ENCODE peak calls at places on chromosomes 16 and 17, in six cellular contexts. Y is K562, V is SK-N-SH, R is H1, T is GM12878, O is HepG2. H is an unnamed sample.

GRCh38 chr17:76534831-76535732 is 2.4 kb downstream of the CYGB start:
- DNase-seq in V (peak), Y (no peak), T (no peak), R (peak), O (no peak), H (no peak)

GRCh38 chr17:74113952-74114351 is 89.5 kb upstream of the RPL38 start:
- DNase-seq in R (no peak), Y (no peak), O (no peak), T (no peak), V (no peak), H (no peak)

GRCh38 chr17:73628642-73629552 is 15.3 kb downstream of the SDK2 start:
- DNase-seq in O (no peak), T (no peak), V (no peak), Y (no peak), R (no peak), H (no peak)

GRCh38 chr17:45060824-45061605 is at the start of gene NMT1:
- DNase-seq in Y (peak), R (peak), T (peak), V (peak), O (peak), H (peak)

GRCh38 chr16:84659656-84660300 is 11.5 kb downstream of the KLHL36 start:
- DNase-seq in R (no peak), V (no peak), Y (no peak), O (no peak), T (no peak), H (no peak)

GRCh38 chr17:78717431-78717980 is 64.6 kb downstream of the CYTH1 start:
- DNase-seq in Y (no peak), O (peak), R (peak), V (peak), T (no peak), H (no peak)

GRCh38 chr16:65154321-65154720 is 32.5 kb upstream of the CDH11 start:
- DNase-seq in T (no peak), R (no peak), O (no peak), V (no peak), Y (no peak), H (no peak)

GRCh38 chr17:81929253-81930141 is 2.0 kb upstream of the MAFG start:
- DNase-seq in R (no peak), T (no peak), Y (no peak), O (no peak), V (no peak), H (no peak)

GRCh38 chr17:36934759-36935630 is 2.3 kb upstream of the LHX1 start:
- DNase-seq in T (no peak), V (peak), R (peak), O (no peak), Y (peak), H (no peak)

GRCh38 chr17:2068589-2069051 is 13.7 kb downstream of the HIC1 start:
- DNase-seq in V (peak), T (no peak), O (no peak), R (no peak), Y (no peak), H (no peak)

GRCh38 chr17:50271173-50271750 is 3.0 kb upstream of the TMEM92 start:
- DNase-seq in R (peak), V (no peak), Y (no peak), T (no peak), O (no peak), H (no peak)

GRCh38 chr17:74354123-74354522 is 7.5 kb downstream of the BTBD17 start:
- DNase-seq in R (peak), Y (peak), O (peak), T (no peak), V (peak), H (peak)

GRCh38 chr17:28925912-28926365 is 23.1 kb upstream of the DHRS13 start:
- DNase-seq in Y (peak), R (no peak), O (no peak), T (peak), V (no peak), H (peak)

GRCh38 chr17:28746611-28747045 is 2.8 kb downstream of the TRAF4 start:
- DNase-seq in Y (no peak), R (peak), V (no peak), O (no peak), T (no peak), H (no peak)

GRCh38 chr17:12254460-12254859 is 233.8 kb downstream of the MAP2K4 start:
- DNase-seq in O (no peak), V (no peak), T (no peak), R (no peak), Y (no peak), H (no peak)

GRCh38 chr17:12252442-12252841 is 231.8 kb downstream of the MAP2K4 start:
- DNase-seq in T (no peak), Y (no peak), O (no peak), V (no peak), R (no peak), H (no peak)

GRCh38 chr17:12257176-12257575 is 236.5 kb downstream of the MAP2K4 start:
- DNase-seq in R (no peak), V (no peak), T (no peak), O (no peak), Y (no peak), H (no peak)

GRCh38 chr17:12261354-12261753 is 240.7 kb downstream of the MAP2K4 start:
- DNase-seq in V (no peak), Y (no peak), O (no peak), T (no peak), R (no peak), H (no peak)

DNA sequence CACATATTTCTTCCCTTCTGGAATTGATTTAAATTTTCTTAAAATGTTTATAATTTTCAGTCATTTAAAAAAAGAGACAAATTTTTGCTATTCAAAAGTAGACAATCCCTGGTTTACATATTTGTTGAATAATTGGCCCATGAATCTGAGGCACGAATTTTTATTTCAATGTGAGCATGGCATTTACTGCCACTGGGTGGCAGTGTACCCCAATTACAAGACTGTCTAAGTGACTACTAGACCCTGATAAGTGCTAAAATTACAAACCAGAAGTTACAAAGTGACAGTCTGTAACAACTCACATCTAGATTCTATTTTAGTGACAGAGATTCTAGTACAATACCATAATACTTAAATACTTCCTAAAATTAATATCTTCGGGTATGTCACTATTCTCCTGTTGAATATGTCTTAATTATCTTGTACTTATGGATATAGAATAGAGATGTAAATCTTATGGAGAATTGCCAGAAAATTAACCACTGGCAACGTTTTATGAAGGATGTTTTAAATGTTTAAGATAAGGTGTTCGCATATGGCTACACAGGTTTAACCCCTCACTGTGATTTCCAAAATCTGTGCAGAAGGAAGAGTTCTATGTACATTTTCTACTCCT is 235.8 kb downstream of the MAP2K4 start:
- DNase-seq in T (peak), R (no peak), V (peak), Y (peak), O (peak), H (no peak)
- TF ChIP-seq GABPA in T (no peak), R (no peak), V (no peak), Y (no peak), O (no peak), H (no peak)

GRCh38 chr16:12760819-12761611 is 42.7 kb downstream of the CPPED1 start:
- DNase-seq in R (no peak), V (no peak), O (no peak), T (no peak), Y (no peak), H (no peak)

GRCh38 chr16:12767897-12768296 is 35.8 kb downstream of the CPPED1 start:
- DNase-seq in T (no peak), V (no peak), O (no peak), Y (peak), R (no peak), H (no peak)

GRCh38 chr16:12764813-12765212 is 38.9 kb downstream of the CPPED1 start:
- DNase-seq in O (no peak), V (no peak), R (no peak), Y (no peak), T (no peak), H (no peak)

GRCh38 chr16:12766853-12767252 is 36.8 kb downstream of the CPPED1 start:
- DNase-seq in O (no peak), R (no peak), Y (peak), V (no peak), T (no peak), H (no peak)

DNA sequence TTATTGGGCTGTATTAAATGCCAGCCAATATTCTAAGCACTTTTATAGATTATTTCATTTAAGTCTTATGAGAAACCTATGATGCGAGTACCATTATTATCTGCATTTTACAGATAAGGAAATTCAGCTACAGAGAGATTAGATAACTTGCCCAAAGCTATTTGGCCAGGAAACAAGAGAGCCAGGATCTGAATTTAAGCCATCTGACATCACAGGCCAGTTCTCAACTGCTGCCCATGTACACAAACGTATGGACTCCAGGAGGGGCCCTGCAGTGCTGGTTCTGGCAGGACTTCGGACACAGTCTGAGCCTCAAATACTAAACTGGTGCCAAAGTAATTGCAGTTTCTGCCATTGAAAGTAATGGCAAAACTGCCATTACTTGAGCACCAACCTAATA is 40.2 kb downstream of the CPPED1 start:
- DNase-seq in R (no peak), V (peak), T (no peak), Y (no peak), O (peak), H (no peak)
- TF ChIP-seq GABPA in R (no peak), V (no peak), T (no peak), Y (no peak), O (no peak), H (no peak)

DNA sequence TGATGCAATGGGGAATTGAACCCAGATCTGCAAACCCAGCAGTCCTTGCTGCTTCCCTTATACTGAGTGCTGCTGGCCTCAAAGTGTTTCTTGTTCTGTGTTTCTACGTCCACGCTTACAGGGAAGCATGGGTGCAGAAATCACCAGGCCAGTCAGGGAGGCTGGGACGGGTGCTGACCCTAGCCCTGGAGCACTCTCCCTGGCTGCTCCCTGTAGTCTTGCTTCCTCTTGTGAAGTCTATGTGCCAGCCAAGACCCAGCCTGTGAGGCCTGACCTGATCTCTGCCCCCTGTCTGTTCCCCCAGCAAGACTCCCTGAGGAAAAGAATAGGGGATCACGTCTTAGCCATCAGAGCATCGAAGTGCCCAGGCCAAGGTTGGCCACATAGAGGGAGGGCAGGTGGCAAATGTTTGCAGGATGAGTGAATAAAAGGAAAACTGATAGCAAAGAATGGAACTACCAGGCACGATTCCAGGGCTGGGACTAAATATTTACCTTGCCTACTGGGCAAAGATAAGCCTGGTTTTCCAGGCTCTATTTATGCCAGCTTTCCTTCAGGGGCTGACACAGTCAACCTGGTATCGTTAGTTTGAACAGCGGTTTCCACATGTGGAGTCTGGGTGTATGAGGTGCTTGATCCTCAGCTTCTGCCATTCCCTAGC is 41.2 kb upstream of the RHOT1 start:
- DNase-seq in V (no peak), T (no peak), Y (no peak), R (peak), O (no peak), H (no peak)
- TF ChIP-seq GABPA in V (no peak), T (no peak), Y (no peak), R (no peak), O (no peak), H (no peak)

DNA sequence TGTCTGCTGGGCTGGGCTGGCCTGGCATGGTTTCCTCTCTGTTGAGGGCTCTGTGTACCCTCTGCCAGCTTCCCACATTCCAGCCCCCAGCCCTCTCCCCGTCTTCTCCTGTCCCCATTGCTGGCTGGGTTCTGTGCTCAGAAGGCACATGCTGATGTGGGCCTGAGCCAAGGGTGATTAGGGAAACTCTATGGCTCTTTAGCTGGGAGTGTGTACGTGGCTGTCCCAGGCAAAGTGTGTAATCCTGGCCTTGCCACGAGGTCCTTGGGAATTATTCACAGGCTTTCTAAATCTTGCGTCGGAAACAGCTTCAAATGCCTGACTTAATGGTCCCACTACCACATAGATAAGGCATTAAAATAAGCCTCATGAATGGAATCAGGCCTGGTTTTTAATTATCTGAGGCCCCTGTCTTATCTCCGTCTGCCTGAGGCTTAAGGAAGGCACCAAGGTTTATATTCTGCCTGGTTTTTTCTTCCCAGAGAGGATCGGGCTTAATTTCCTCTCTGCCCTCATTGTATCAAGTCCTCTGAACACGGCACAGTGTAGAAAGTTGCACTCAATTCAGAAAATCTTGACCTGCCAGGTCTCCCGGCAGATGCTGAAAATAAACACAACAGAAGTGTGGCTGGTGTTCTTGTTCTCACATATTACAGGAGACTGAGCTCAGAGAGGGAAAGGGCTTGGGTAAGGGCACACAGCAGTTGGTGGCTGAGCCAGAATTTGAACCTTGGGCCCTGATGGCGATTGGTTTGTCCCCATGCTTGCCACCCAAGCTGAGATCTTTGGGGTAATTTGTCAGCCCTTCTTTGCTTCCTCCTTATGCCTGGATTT is 52.9 kb upstream of the LGALS9 start:
- DNase-seq in T (no peak), V (peak), Y (peak), R (no peak), O (no peak), H (no peak)
- TF ChIP-seq GABPA in T (no peak), V (no peak), Y (no peak), R (no peak), O (no peak), H (no peak)

GRCh38 chr16:20844588-20844987 is 38.3 kb downstream of the REXO5 start:
- DNase-seq in O (no peak), V (no peak), R (no peak), Y (no peak), T (no peak), H (no peak)
- TF ChIP-seq GABPA in O (no peak), V (no peak), R (no peak), Y (no peak), T (no peak), H (no peak)

DNA sequence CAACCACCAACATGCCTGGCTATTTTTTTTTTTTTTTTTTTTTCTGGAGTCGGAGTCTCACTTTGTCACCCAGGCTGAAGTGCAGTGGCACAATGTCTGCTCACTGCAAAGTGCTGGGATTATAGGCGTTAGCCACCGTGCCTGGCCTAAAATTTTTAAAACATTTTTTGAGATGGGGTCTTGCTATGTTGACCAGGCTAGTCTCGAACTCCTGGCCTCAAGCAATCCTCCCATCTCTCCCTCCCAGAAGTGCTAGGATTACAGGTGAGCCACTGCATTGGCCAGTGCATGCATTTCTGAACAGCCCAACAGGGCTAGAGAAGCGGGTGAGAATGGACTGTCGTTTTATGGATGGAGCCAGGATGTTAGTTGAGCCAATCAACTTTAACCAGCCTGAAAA is 72.4 kb downstream of the ERCC4 start:
- DNase-seq in T (no peak), V (no peak), O (no peak), Y (no peak), R (peak), H (no peak)
- TF ChIP-seq GABPA in T (no peak), V (no peak), O (no peak), Y (no peak), R (no peak), H (no peak)